ENCODE peak calls at places on chromosome 22, in seven cellular contexts. One of them, this sample, is unnamed.

GRCh38 chr22:36546932-36547331 is 18.0 kb upstream of the EIF3D start:
- DNase-seq in OCI-LY7: no peak
- DNase-seq in fibroblast of lung: peak; percentile 36
- DNase-seq in PC-3: peak; percentile 93
- DNase-seq in MM.1S: no peak
- DNase-seq in GM23248: peak; percentile 96
- DNase-seq in H1: no peak
- DNase-seq in this sample: no peak

GRCh38 chr22:32621656-32622003 is 147.0 kb downstream of the FBXO7 start:
- DNase-seq in OCI-LY7: no peak
- DNase-seq in fibroblast of lung: no peak
- DNase-seq in PC-3: no peak
- DNase-seq in MM.1S: no peak
- DNase-seq in GM23248: no peak
- DNase-seq in H1: no peak
- DNase-seq in this sample: no peak

GRCh38 chr22:49262167-49262566 is 565.5 kb downstream of the BRD1 start:
- DNase-seq in OCI-LY7: no peak
- DNase-seq in fibroblast of lung: no peak
- DNase-seq in PC-3: no peak
- DNase-seq in MM.1S: no peak
- DNase-seq in GM23248: no peak
- DNase-seq in H1: no peak
- DNase-seq in this sample: no peak

GRCh38 chr22:33921576-33922181 is 1.4 kb upstream of the LARGE1 start:
- DNase-seq in OCI-LY7: peak; percentile 75
- DNase-seq in fibroblast of lung: peak; percentile 61
- DNase-seq in PC-3: no peak
- DNase-seq in MM.1S: peak; percentile 65
- DNase-seq in GM23248: peak; percentile 76
- DNase-seq in H1: peak; percentile 92
- DNase-seq in this sample: no peak

GRCh38 chr22:41508770-41509170 is 35.5 kb downstream of the POLR3H start:
- DNase-seq in OCI-LY7: no peak
- DNase-seq in fibroblast of lung: no peak
- DNase-seq in PC-3: no peak
- DNase-seq in MM.1S: no peak
- DNase-seq in GM23248: no peak
- DNase-seq in H1: no peak
- DNase-seq in this sample: no peak

GRCh38 chr22:43263645-43264514 is 76.9 kb upstream of the TTLL12 start:
- DNase-seq in OCI-LY7: no peak
- DNase-seq in fibroblast of lung: peak; percentile 73
- DNase-seq in PC-3: no peak
- DNase-seq in MM.1S: peak; percentile 83
- DNase-seq in GM23248: peak; percentile 70
- DNase-seq in H1: no peak
- DNase-seq in this sample: no peak

GRCh38 chr22:38223289-38223960 is 21.6 kb downstream of the MAFF start:
- DNase-seq in OCI-LY7: peak; percentile 65
- DNase-seq in fibroblast of lung: no peak
- DNase-seq in PC-3: no peak
- DNase-seq in MM.1S: no peak
- DNase-seq in GM23248: no peak
- DNase-seq in H1: no peak
- DNase-seq in this sample: no peak

GRCh38 chr22:37971475-37972434 is 12.6 kb downstream of the SOX10 start:
- DNase-seq in OCI-LY7: no peak
- DNase-seq in fibroblast of lung: no peak
- DNase-seq in PC-3: no peak
- DNase-seq in MM.1S: no peak
- DNase-seq in GM23248: no peak
- DNase-seq in H1: peak; percentile 71
- DNase-seq in this sample: no peak

GRCh38 chr22:28718044-28718443 is 23.6 kb downstream of the CHEK2 start:
- DNase-seq in OCI-LY7: no peak
- DNase-seq in fibroblast of lung: no peak
- DNase-seq in PC-3: no peak
- DNase-seq in MM.1S: no peak
- DNase-seq in GM23248: no peak
- DNase-seq in H1: no peak
- DNase-seq in this sample: peak; percentile 50

GRCh38 chr22:43401661-43402060 is 10.2 kb upstream of the MPPED1 start:
- DNase-seq in OCI-LY7: no peak
- DNase-seq in fibroblast of lung: no peak
- DNase-seq in PC-3: no peak
- DNase-seq in MM.1S: no peak
- DNase-seq in GM23248: no peak
- DNase-seq in H1: no peak
- DNase-seq in this sample: no peak

GRCh38 chr22:47391169-47392053 is 629.0 kb downstream of the TBC1D22A start:
- DNase-seq in OCI-LY7: no peak
- DNase-seq in fibroblast of lung: no peak
- DNase-seq in PC-3: no peak
- DNase-seq in MM.1S: no peak
- DNase-seq in GM23248: no peak
- DNase-seq in H1: no peak
- DNase-seq in this sample: no peak

GRCh38 chr22:49687786-49688515 is 139.7 kb downstream of the BRD1 start:
- DNase-seq in OCI-LY7: no peak
- DNase-seq in fibroblast of lung: no peak
- DNase-seq in PC-3: no peak
- DNase-seq in MM.1S: no peak
- DNase-seq in GM23248: no peak
- DNase-seq in H1: no peak
- DNase-seq in this sample: no peak

GRCh38 chr22:26610983-26611382 is 6.8 kb downstream of the CRYBB1 start:
- DNase-seq in OCI-LY7: no peak
- DNase-seq in fibroblast of lung: no peak
- DNase-seq in PC-3: peak; percentile 37
- DNase-seq in MM.1S: peak; percentile 39
- DNase-seq in GM23248: peak; percentile 47
- DNase-seq in H1: no peak
- DNase-seq in this sample: no peak

GRCh38 chr22:18965526-18966421 is 29.7 kb upstream of the PRODH start:
- DNase-seq in OCI-LY7: no peak
- DNase-seq in fibroblast of lung: no peak
- DNase-seq in PC-3: no peak
- DNase-seq in MM.1S: no peak
- DNase-seq in GM23248: no peak
- DNase-seq in H1: no peak
- DNase-seq in this sample: no peak

GRCh38 chr22:36328635-36329216 is 59.0 kb downstream of the MYH9 start:
- DNase-seq in OCI-LY7: peak; percentile 19
- DNase-seq in fibroblast of lung: peak; percentile 90
- DNase-seq in PC-3: peak; percentile 69
- DNase-seq in MM.1S: no peak
- DNase-seq in GM23248: peak; percentile 74
- DNase-seq in H1: no peak
- DNase-seq in this sample: peak; percentile 65

DNA sequence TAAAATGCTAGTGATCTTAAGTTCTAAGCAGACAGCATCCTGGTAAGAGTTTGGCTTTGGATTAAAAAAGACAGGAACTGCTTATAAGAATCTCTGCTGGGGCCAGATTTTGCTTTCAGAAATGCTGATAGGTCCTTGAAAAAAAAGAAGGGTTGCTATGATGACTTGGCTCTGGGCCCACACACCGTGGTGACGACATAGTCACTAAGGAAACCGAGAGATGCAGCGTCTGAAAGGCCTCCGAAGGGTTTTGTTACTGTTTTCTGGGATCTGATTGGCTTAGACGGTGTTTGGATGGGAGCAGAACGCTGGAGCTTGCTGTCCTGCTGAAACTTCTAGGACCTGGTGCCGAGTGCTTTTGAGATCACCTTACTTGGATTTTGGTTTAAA is 8.4 kb downstream of the FAM118A start:
- DNase-seq in OCI-LY7: peak; percentile 34
- DNase-seq in fibroblast of lung: peak; percentile 93
- DNase-seq in PC-3: no peak
- DNase-seq in MM.1S: peak; percentile 34
- DNase-seq in GM23248: peak; percentile 94
- DNase-seq in H1: no peak
- DNase-seq in this sample: peak; percentile 77
- H3K79me2 ChIP-seq in OCI-LY7: peaks cover 43% of the 10 kb centered on the region
- H3K79me2 ChIP-seq in fibroblast of lung: peaks cover 7% of the 10 kb centered on the region
- H3K79me2 ChIP-seq in PC-3: peaks cover 78% of the 10 kb centered on the region
- H3K79me2 ChIP-seq in MM.1S: peaks cover 72% of the 10 kb centered on the region
- H3K79me2 ChIP-seq in GM23248: peaks cover 51% of the 10 kb centered on the region
- H3K79me2 ChIP-seq in H1: peaks cover 51% of the 10 kb centered on the region
- H3K79me2 ChIP-seq in this sample: peaks cover 93% of the 10 kb centered on the region

GRCh38 chr22:46084943-46085830 is 65.1 kb upstream of the PPARA start:
- DNase-seq in OCI-LY7: no peak
- DNase-seq in fibroblast of lung: no peak
- DNase-seq in PC-3: peak; percentile 76
- DNase-seq in MM.1S: no peak
- DNase-seq in GM23248: peak; percentile 97
- DNase-seq in H1: no peak
- DNase-seq in this sample: no peak

GRCh38 chr22:46082633-46083032 is 67.7 kb upstream of the PPARA start:
- DNase-seq in OCI-LY7: no peak
- DNase-seq in fibroblast of lung: no peak
- DNase-seq in PC-3: no peak
- DNase-seq in MM.1S: no peak
- DNase-seq in GM23248: peak; percentile 62
- DNase-seq in H1: no peak
- DNase-seq in this sample: no peak

GRCh38 chr22:46083383-46084350 is 66.7 kb upstream of the PPARA start:
- DNase-seq in OCI-LY7: no peak
- DNase-seq in fibroblast of lung: no peak
- DNase-seq in PC-3: no peak
- DNase-seq in MM.1S: no peak
- DNase-seq in GM23248: peak; percentile 61
- DNase-seq in H1: no peak
- DNase-seq in this sample: no peak

GRCh38 chr22:46085831-46086576 is 64.3 kb upstream of the PPARA start:
- DNase-seq in OCI-LY7: no peak
- DNase-seq in fibroblast of lung: peak; percentile 74
- DNase-seq in PC-3: peak; percentile 90
- DNase-seq in MM.1S: no peak
- DNase-seq in GM23248: peak; percentile 90
- DNase-seq in H1: no peak
- DNase-seq in this sample: no peak

GRCh38 chr22:46084376-46084775 is 66.0 kb upstream of the PPARA start:
- DNase-seq in OCI-LY7: no peak
- DNase-seq in fibroblast of lung: no peak
- DNase-seq in PC-3: no peak
- DNase-seq in MM.1S: no peak
- DNase-seq in GM23248: no peak
- DNase-seq in H1: no peak
- DNase-seq in this sample: no peak
- H3K27ac ChIP-seq in OCI-LY7: no peak overlapping the region
- H3K27ac ChIP-seq in fibroblast of lung: peak overlapping the region; percentile 97
- H3K27ac ChIP-seq in PC-3: peak overlapping the region; percentile 99
- H3K27ac ChIP-seq in MM.1S: no peak overlapping the region
- H3K27ac ChIP-seq in GM23248: peak overlapping the region; percentile 99
- H3K27ac ChIP-seq in H1: no peak overlapping the region
- H3K27ac ChIP-seq in this sample: no peak overlapping the region

DNA sequence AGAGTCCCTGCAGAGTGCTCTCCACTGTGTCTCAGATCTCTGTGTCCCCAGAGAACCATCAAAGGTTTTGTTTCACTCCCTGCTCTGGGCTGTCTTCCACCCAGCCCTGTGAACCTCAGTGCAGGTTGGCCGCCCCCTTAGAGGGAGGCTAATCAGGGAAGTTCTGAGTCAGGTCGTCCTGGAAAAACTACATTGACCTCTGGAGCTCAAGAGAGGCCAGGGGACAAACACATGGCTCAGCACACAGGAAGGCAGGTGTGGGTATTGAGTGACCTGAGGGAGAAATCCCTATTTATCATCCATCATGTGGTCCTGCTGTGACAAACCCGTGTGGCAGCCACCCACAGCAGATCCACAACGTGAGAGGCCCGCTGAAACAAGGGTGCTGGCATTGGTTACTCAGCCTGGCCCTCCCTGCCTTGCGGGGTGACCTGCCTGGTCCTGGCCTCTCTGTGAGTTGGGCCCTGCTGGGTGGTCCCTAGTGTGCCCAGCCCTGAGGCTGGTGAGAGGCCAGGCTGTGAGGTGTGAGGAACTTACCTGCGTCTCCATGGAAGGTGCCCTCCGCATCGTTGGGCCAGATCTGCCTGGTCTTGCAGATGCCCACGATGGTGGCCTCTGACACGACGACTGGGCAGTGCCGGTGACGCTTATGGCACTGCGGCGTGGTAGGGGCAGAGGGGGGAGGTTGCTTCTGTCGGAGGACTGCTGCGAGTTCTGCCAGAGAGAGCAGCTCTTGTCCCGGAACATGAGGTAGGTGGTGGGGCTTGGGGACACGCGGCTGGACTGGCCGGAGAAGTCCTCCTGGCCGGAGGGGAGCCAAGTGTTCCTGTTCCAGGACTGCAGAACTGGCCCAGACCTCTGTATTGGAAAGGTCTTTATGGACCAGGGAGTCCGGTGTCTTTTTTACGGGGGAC is 671 bp upstream of the BCR start:
- DNase-seq in OCI-LY7: peak; percentile 60
- DNase-seq in fibroblast of lung: no peak
- DNase-seq in PC-3: no peak
- DNase-seq in MM.1S: peak; percentile 41
- DNase-seq in GM23248: peak; percentile 39
- DNase-seq in H1: no peak
- DNase-seq in this sample: peak; percentile 77
- H2AFZ ChIP-seq in OCI-LY7: peak overlapping the region; percentile 56
- H2AFZ ChIP-seq in fibroblast of lung: peak overlapping the region; percentile 77
- H2AFZ ChIP-seq in PC-3: peak overlapping the region; percentile 81
- H2AFZ ChIP-seq in MM.1S: peak overlapping the region; percentile 20
- H2AFZ ChIP-seq in GM23248: peak overlapping the region; percentile 93
- H2AFZ ChIP-seq in H1: no peak overlapping the region
- H2AFZ ChIP-seq in this sample: no peak overlapping the region

GRCh38 chr22:39317756-39318506 is 1.5 kb downstream of the RPL3 start:
- DNase-seq in OCI-LY7: peak; percentile 24
- DNase-seq in fibroblast of lung: peak; percentile 73
- DNase-seq in PC-3: no peak
- DNase-seq in MM.1S: no peak
- DNase-seq in GM23248: peak; percentile 81
- DNase-seq in H1: no peak
- DNase-seq in this sample: no peak
- H3K79me2 ChIP-seq in OCI-LY7: peaks cover 54% of the 10 kb centered on the region
- H3K79me2 ChIP-seq in fibroblast of lung: peaks cover 62% of the 10 kb centered on the region
- H3K79me2 ChIP-seq in PC-3: peaks cover 58% of the 10 kb centered on the region
- H3K79me2 ChIP-seq in MM.1S: peaks cover 63% of the 10 kb centered on the region
- H3K79me2 ChIP-seq in GM23248: peaks cover 63% of the 10 kb centered on the region
- H3K79me2 ChIP-seq in H1: peaks cover 42% of the 10 kb centered on the region
- H3K79me2 ChIP-seq in this sample: peaks cover 37% of the 10 kb centered on the region

GRCh38 chr22:24730864-24731263 is 43.7 kb downstream of the PIWIL3 start:
- DNase-seq in OCI-LY7: no peak
- DNase-seq in fibroblast of lung: no peak
- DNase-seq in PC-3: no peak
- DNase-seq in MM.1S: no peak
- DNase-seq in GM23248: no peak
- DNase-seq in H1: no peak
- DNase-seq in this sample: no peak
- H3K27ac ChIP-seq in OCI-LY7: no peak overlapping the region
- H3K27ac ChIP-seq in fibroblast of lung: no peak overlapping the region
- H3K27ac ChIP-seq in PC-3: no peak overlapping the region
- H3K27ac ChIP-seq in MM.1S: no peak overlapping the region
- H3K27ac ChIP-seq in GM23248: no peak overlapping the region
- H3K27ac ChIP-seq in H1: no peak overlapping the region
- H3K27ac ChIP-seq in this sample: no peak overlapping the region